ENCODE peak calls at places on chromosomes 3 and 15, in five cellular contexts. L is CD8-positive, alpha-beta T cell; O is NT2/D1; X is mucosa of descending colon; J is colonic mucosa. K is an unnamed sample. For H3K4me1, the result is how much of the 10 kb centered on the place peaks cover.

GRCh38 chr15:31379042-31379441 is 52.4 kb downstream of the KLF13 start:
- DNase-seq in L (no peak), O (no peak), X (no peak), J (no peak), K (peak)

GRCh38 chr3:180947761-180948390 is 35.4 kb downstream of the FXR1 start:
- DNase-seq in L (no peak), O (no peak), X (no peak), J (no peak), K (no peak)

GRCh38 chr3:40310690-40311089 is 1.2 kb downstream of the EIF1B start:
- DNase-seq in L (no peak), O (no peak), X (no peak), J (no peak), K (no peak)

GRCh38 chr15:48981941-48982340 is 18.2 kb upstream of the SHC4 start:
- DNase-seq in L (no peak), O (no peak), X (no peak), J (no peak), K (no peak)

GRCh38 chr3:134333522-134334181 is 40.6 kb downstream of the AMOTL2 start:
- DNase-seq in L (no peak), O (no peak), X (no peak), J (no peak), K (no peak)

GRCh38 chr3:51591231-51591630 is 52.7 kb downstream of the RAD54L2 start:
- DNase-seq in L (no peak), O (no peak), X (no peak), J (no peak), K (no peak)

GRCh38 chr15:48352474-48353072 is 21.3 kb downstream of the DUT start:
- DNase-seq in L (peak), O (no peak), X (no peak), J (peak), K (peak)

GRCh38 chr3:35739964-35740527 is 100.7 kb downstream of the ARPP21 start:
- DNase-seq in L (no peak), O (no peak), X (no peak), J (no peak), K (no peak)

GRCh38 chr15:67823371-67824156 is 1.7 kb upstream of the SKOR1 start:
- DNase-seq in L (no peak), O (no peak), X (peak), J (no peak), K (peak)

GRCh38 chr15:67824157-67824899 is 981 bp upstream of the SKOR1 start:
- DNase-seq in L (no peak), O (no peak), X (no peak), J (no peak), K (no peak)

GRCh38 chr15:67825880-67826716 is 789 bp downstream of the SKOR1 start:
- DNase-seq in L (no peak), O (no peak), X (no peak), J (no peak), K (no peak)

GRCh38 chr15:67826717-67827560 is 1.6 kb downstream of the SKOR1 start:
- DNase-seq in L (no peak), O (no peak), X (no peak), J (no peak), K (peak)

DNA sequence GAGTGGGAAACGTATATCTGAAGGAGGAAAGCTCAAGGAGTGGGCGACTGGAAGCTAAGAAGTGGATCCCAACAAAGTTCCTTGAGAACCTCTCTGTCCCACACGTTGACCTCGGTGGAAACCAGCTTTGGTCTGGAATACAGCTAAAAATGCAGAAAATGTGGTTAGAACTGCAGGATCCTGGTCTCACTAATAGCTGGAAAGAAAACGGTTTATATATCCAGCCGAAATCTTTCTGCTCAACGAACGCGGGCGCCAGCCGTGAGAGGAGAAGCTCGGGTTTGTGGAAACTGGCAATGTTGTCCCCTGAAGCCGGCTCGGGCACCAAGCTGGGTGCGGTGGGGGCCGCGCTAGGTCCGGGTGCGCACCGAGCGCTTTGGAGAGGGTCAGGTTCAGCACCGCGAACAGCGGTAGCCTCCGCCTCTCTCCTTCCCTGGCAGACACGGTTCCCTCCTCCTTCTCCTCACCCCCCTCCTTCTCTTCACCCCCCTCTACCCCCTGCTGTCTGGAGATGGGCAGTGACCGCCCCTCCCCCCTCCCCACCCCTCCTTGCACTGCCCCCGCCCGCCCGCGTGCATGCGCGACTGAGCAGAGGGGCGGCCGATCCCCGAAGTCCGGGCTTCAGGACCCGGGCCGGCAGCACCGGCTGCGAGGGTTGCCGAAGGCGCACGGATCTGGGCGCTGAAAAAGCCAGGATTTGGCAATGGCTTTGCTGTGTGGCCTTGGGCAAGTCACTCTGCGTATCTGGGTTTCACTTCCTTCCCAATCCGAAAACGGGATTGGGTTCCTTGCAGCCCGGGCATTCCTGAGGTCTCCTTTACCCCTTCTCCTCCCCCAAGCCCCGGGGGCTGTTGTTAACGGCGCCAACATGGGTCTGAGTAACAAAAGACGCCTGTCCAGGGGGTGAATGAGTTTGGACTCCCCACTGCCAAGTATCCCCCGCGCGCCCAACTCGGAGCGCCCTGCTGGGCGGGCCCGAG is at the start of gene SKOR1:
- DNase-seq in L (no peak), O (no peak), X (no peak), J (no peak), K (no peak)
- H3K4me1 ChIP-seq in L (half or more), O (under half), X (under half), J (under half), K (under half)

GRCh38 chr3:108126348-108126747 is 35.5 kb upstream of the CD47 start:
- DNase-seq in L (no peak), O (no peak), X (no peak), J (no peak), K (no peak)

GRCh38 chr3:108127301-108127988 is 36.6 kb upstream of the CD47 start:
- DNase-seq in L (peak), O (no peak), X (no peak), J (no peak), K (peak)

GRCh38 chr3:108124337-108125150 is 33.7 kb upstream of the CD47 start:
- DNase-seq in L (peak), O (peak), X (no peak), J (no peak), K (no peak)

GRCh38 chr3:108125151-108125540 is 34.3 kb upstream of the CD47 start:
- DNase-seq in L (no peak), O (no peak), X (no peak), J (no peak), K (no peak)

GRCh38 chr3:108125550-108126071 is 34.8 kb upstream of the CD47 start:
- DNase-seq in L (peak), O (no peak), X (peak), J (no peak), K (peak)
- H3K4me3 ChIP-seq in L (peak), O (no peak), X (no peak), J (no peak), K (peak)

DNA sequence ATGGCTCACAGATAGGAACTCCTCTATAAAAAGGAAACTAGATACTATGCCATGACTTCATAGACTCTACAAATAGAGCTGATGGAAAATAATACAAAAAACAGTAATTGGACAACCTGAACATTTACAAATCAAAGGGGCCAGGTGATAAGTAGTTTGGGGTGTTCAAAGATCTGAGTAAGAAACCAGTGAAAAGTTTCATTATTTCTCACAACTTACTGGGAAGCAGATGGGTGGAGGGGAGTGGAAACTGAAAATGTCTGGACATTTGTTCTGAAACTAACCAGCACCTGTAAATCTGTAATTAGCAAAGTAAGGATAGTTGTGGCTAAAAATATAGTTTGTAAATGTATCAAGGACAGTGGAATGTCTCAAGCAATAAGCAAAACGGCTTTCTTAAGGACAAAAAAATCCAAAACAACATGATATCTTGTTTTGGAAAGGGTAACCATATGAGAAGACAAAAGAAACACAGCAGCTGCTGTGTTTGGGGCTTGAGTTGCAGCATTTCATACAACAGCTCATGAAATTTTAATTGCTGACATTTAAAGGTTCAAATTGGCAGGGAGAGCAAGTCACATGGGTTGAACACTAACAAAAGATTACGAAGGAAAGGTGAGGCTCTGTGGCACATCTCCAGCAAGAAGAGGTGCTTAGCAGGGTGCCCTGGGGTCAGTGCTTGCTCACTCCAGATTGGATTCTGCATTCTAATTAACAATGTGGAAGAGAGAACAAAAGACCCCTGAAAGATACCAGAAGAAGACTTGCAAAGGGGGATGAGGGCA is 26.7 kb upstream of the THBS1 start:
- DNase-seq in L (no peak), O (no peak), X (no peak), J (peak), K (no peak)
- H3K4me1 ChIP-seq in L (under half), O (under half), X (under half), J (under half), K (under half)

DNA sequence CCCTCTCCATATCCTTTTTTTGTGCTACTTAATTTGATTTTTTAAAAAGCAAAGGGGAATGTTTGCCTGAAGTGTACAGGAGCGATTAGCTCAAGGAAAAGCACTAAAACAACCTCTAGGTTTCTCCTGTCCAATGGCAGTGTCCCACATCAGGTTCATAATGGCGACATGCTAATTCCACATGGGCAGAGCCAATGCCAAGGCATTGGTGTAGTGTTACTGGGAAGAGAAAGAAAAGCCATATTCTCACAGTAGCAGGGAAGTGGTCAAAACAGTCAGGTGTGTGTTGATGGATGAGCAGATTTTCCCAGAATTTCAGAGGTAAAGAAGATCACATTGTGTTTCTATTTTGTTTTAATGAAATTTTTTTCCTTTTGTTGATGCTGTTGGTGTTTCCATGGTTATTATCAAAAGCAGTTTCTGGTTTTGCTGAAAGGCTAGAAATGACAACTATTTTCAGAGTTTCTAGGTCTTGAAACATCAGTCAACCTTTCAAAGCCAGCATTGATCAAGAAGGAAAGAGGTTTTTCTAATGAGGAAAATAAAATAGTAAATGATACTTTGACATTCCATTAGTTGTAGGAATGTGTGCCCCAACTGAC is 65.2 kb downstream of the FNDC3B start:
- DNase-seq in L (no peak), O (no peak), X (no peak), J (no peak), K (no peak)
- H3K4me3 ChIP-seq in L (no peak), O (no peak), X (no peak), J (no peak), K (no peak)

GRCh38 chr3:36891651-36892268 is 53.1 kb downstream of the TRANK1 start:
- DNase-seq in L (no peak), O (no peak), X (no peak), J (no peak), K (peak)
- H3K4me1 ChIP-seq in L (under half), O (under half), X (under half), J (under half), K (under half)

DNA sequence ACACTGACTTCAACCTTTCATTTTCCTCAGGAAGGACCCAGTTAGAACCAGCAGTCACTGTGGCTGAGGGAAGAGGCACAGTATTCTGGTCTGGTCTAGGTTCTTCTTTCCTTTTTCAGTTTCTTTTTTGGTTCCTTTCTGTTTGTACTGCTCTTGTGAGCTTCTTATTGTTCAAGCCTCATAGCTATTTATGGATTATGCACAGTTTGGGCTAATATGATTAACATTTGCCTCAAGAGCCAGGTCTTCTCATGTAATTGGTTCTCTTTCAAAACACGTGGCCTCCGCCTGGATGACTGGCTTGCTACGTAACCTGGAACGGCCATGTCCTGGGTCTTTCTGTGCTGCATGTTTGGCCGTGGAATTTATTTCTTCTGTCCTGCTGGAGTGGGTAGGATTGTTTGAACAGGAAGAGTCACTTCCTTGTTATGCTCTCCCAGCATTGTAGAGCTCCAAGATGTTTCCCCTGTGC is 43.3 kb downstream of the RBMS3 start:
- DNase-seq in L (no peak), O (no peak), X (peak), J (peak), K (no peak)
- H3K4me3 ChIP-seq in L (no peak), O (no peak), X (no peak), J (no peak), K (no peak)

GRCh38 chr15:64044315-64045105 is 1.8 kb downstream of the DAPK2 start:
- DNase-seq in L (no peak), O (no peak), X (no peak), J (peak), K (peak)

GRCh38 chr15:64045106-64045435 is 1.2 kb downstream of the DAPK2 start:
- DNase-seq in L (no peak), O (no peak), X (no peak), J (no peak), K (no peak)

GRCh38 chr15:64045774-64046346 is 425 bp downstream of the DAPK2 start:
- DNase-seq in L (no peak), O (no peak), X (no peak), J (peak), K (peak)

GRCh38 chr15:64048766-64049165 is 2.5 kb upstream of the DAPK2 start:
- DNase-seq in L (no peak), O (no peak), X (no peak), J (no peak), K (no peak)

DNA sequence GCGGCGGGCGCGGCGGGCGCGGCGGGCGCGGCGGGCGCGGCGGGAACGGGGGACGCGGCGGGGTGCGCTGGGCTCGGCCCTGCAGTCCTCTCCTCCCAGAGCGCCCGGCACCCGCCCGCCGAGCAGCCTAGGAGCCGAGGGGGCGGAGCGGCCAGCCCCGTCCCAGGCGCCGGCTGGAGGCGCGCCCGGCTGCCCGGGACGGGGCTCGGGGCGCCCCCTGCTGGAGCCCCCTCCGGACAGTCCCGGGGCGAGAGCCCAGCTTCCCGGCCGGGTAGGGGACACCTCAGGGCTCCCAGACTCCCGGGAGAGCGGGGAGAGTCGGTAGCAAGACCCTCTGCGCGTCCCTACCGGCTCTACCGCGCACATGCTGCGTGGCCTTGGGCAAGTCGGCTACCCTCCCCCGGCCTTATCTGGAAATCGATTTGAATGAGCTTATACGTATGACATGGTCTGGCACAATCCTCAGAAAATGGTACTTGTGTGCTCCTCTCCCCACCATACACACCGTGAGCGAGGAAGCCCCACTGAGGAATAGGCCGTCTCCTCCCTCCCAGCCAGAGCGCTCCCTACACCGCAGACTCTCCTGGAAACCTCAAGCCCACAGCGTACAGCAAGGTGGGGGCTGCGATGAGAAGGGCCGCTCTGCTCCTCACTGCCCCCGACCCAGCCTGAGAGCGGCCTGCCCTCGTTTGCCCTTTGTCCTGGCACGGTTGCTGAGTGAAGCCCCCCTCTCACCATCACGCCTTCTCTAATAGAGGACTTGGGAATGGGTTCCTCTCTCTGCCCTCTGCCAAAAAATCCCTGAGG is at the start of gene DAPK2:
- DNase-seq in L (peak), O (peak), X (peak), J (peak), K (peak)
- H3K4me1 ChIP-seq in L (under half), O (under half), X (under half), J (under half), K (under half)

DNA sequence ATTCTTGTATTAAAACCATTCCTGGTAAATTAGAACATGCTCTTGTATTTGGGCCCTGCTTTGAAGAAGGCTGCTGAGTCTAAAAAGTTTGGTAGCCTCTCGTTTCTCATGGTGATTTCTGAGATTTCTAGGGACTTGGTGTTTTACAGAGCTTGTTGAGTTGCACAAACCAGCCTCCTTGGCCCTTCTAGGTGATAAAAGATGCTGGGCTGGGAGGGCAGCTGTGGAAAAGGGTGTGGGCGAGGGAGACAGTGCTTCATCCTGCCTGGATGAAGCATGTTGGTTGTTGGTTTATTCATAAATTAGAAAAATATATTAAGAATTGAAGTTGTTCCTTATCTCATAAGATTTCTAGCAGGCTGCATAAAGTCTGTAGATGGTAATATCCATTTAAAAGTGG is 151.7 kb downstream of the IGF1R start:
- DNase-seq in L (no peak), O (no peak), X (no peak), J (peak), K (no peak)
- H3K4me3 ChIP-seq in L (no peak), O (peak), X (no peak), J (no peak), K (no peak)

K was measured in Peyer's patch.